ENCODE peak calls at places on chromosome 14, in six cellular contexts. E is K562, V is A549, S is HepG2, P is GM12878, C is upper lobe of left lung. O is an unnamed sample.
A peak's percentile ranks its signal among the peaks of the same experiment; 100 is the strongest.

GRCh38 chr14:64979336-64980074 is 7.2 kb upstream of the FNTB start:
- ATAC-seq in E (no peak), V (peak; percentile 57), S (peak; percentile 60), P (no peak), C (peak; percentile 19), O (no peak)

GRCh38 chr14:51319181-51319597 is 79.1 kb downstream of the TMX1 start:
- ATAC-seq in E (no peak), V (no peak), S (no peak), P (peak; percentile 19), C (no peak), O (no peak)

GRCh38 chr14:90613446-90613845 is 202.8 kb downstream of the TTC7B start:
- ATAC-seq in E (no peak), V (no peak), S (no peak), P (no peak), C (no peak), O (no peak)

GRCh38 chr14:59161571-59162175 is 26.8 kb upstream of the DAAM1 start:
- ATAC-seq in E (peak; percentile 46), V (peak; percentile 71), S (peak; percentile 94), P (peak; percentile 92), C (peak; percentile 61), O (peak; percentile 80)

GRCh38 chr14:59282366-59282765 is 93.9 kb downstream of the DAAM1 start:
- ATAC-seq in E (no peak), V (peak; percentile 31), S (no peak), P (no peak), C (no peak), O (peak; percentile 6)

GRCh38 chr14:105473033-105473676 is 1.5 kb upstream of the CRIP2 start:
- ATAC-seq in E (no peak), V (peak; percentile 17), S (no peak), P (no peak), C (no peak), O (no peak)

GRCh38 chr14:96844857-96845570 is 47.8 kb downstream of the VRK1 start:
- ATAC-seq in E (no peak), V (no peak), S (no peak), P (no peak), C (no peak), O (no peak)

GRCh38 chr14:51410846-51411245 is 170.8 kb downstream of the TMX1 start:
- ATAC-seq in E (no peak), V (no peak), S (no peak), P (no peak), C (no peak), O (no peak)

GRCh38 chr14:24816011-24816928 is 182.3 kb upstream of the GZMB start:
- ATAC-seq in E (no peak), V (no peak), S (peak; percentile 80), P (no peak), C (no peak), O (no peak)

GRCh38 chr14:72962829-72963312 is 36.6 kb downstream of the DCAF4 start:
- ATAC-seq in E (peak; percentile 77), V (peak; percentile 79), S (peak; percentile 19), P (no peak), C (no peak), O (no peak)

GRCh38 chr14:90522585-90523191 is 125.9 kb downstream of the CALM1 start:
- ATAC-seq in E (peak; percentile 18), V (peak; percentile 79), S (no peak), P (no peak), C (peak; percentile 58), O (peak; percentile 79)

GRCh38 chr14:99124482-99125104 is 147.4 kb downstream of the BCL11B start:
- ATAC-seq in E (no peak), V (peak; percentile 61), S (peak; percentile 62), P (no peak), C (no peak), O (no peak)

GRCh38 chr14:54622189-54622958 is 55.4 kb downstream of the SAMD4A start:
- ATAC-seq in E (peak; percentile 40), V (no peak), S (no peak), P (peak; percentile 95), C (no peak), O (no peak)

GRCh38 chr14:63991833-63992232 is 139.0 kb downstream of the SYNE2 start:
- ATAC-seq in E (no peak), V (no peak), S (no peak), P (peak; percentile 51), C (no peak), O (no peak)

GRCh38 chr14:82720931-82721330 is 1187.3 kb upstream of the SEL1L start:
- ATAC-seq in E (no peak), V (no peak), S (no peak), P (no peak), C (no peak), O (no peak)

GRCh38 chr14:99024926-99025325 is 247.1 kb downstream of the BCL11B start:
- ATAC-seq in E (no peak), V (no peak), S (no peak), P (no peak), C (no peak), O (no peak)

GRCh38 chr14:89241265-89241664 is 175.8 kb downstream of the FOXN3 start:
- ATAC-seq in E (no peak), V (no peak), S (no peak), P (no peak), C (no peak), O (no peak)

GRCh38 chr14:44347316-44347715 is 159.8 kb downstream of the FSCB start:
- ATAC-seq in E (no peak), V (no peak), S (no peak), P (no peak), C (no peak), O (no peak)

GRCh38 chr14:100072783-100073346 is 7.6 kb downstream of the EVL start:
- ATAC-seq in E (peak; percentile 52), V (no peak), S (no peak), P (peak; percentile 47), C (no peak), O (no peak)

GRCh38 chr14:105665247-105665950 is 139.0 kb downstream of the TMEM121 start:
- ATAC-seq in E (no peak), V (no peak), S (no peak), P (no peak), C (peak; percentile 64), O (no peak)

GRCh38 chr14:74567646-74568379 is 44.2 kb downstream of the LTBP2 start:
- ATAC-seq in E (no peak), V (no peak), S (no peak), P (no peak), C (no peak), O (no peak)

GRCh38 chr14:89507926-89508460 is 91.0 kb upstream of the FOXN3 start:
- ATAC-seq in E (no peak), V (peak; percentile 67), S (peak; percentile 54), P (no peak), C (no peak), O (no peak)

GRCh38 chr14:42804146-42804545 is 1197.5 kb downstream of the LRFN5 start:
- ATAC-seq in E (no peak), V (no peak), S (no peak), P (no peak), C (no peak), O (no peak)

DNA sequence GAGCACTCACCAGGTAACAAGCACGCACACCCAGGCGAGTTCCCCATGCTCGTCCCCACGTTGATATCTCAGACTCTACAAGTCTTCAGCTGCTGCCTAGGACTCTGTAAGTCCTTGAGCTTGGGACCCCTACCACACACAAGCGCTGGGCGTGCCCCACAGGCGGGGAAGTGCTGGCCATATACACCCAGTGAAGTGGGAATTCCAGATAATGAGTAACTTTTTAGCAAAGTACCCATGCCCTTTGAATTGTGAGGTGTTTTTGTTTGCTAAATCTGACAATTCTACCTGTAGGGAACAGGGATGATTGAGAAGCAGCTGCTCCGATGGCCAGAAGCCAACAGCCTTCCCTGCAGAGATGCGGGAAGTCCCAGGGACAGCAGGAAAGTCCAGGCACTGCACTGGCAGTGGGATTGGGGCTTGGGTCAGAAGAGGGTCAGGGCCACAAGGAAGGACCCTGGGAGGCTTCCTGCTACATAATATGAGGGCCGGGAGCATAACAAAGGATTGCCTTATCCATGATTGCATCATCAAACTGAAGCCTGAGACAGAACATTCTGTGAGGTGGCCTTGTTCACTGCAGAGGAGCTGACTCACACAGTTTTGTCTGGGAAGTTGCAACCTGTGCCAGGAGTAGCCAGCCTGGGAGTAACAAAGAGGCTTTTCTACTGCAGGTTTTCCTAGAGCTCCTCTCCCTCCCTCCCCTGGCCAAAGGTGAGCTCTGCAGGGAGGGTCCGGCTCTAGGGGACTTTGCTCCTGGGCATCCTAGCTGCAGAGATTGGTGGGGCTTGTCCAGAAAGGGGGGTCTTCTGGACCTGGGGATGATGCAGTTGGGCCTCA is 13.2 kb upstream of the SERPINA3 start:
- ATAC-seq in E (no peak), V (peak; percentile 88), S (peak; percentile 77), P (no peak), C (peak; percentile 56), O (peak; percentile 80)
- TF ChIP-seq EP300 in E (no peak), V (peak; percentile 86), S (peak; percentile 99), P (no peak), C (peak; percentile 21), O (no peak)

GRCh38 chr14:34063042-34063441 is 112.2 kb upstream of the EGLN3 start:
- ATAC-seq in E (no peak), V (no peak), S (no peak), P (no peak), C (no peak), O (no peak)

GRCh38 chr14:34065690-34066391 is 115.0 kb upstream of the EGLN3 start:
- ATAC-seq in E (no peak), V (no peak), S (no peak), P (no peak), C (no peak), O (no peak)

GRCh38 chr14:34063470-34064164 is 112.7 kb upstream of the EGLN3 start:
- ATAC-seq in E (no peak), V (peak; percentile 61), S (peak; percentile 57), P (no peak), C (no peak), O (peak; percentile 55)

GRCh38 chr14:34064349-34064748 is 113.5 kb upstream of the EGLN3 start:
- ATAC-seq in E (no peak), V (no peak), S (no peak), P (no peak), C (no peak), O (peak; percentile 31)

DNA sequence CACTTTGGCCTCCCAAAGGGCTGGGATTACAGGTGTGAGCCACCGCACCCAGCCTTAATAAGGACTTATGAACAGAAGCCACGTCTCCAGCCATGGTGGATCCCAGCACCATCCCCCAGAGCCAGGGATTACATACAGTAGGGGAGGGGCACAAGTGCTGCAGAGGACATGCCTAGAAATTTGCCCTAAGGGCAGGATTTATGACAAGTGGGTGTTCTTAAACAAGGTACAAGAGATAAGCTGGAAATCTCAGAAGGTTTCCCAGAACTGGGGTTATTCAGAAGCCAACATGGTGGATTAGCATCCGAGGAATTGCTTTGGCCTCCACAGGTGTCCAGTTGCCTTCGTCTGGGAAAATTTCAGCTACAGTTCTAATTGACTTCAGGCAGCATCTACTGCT is 114.3 kb upstream of the EGLN3 start:
- ATAC-seq in E (no peak), V (no peak), S (no peak), P (no peak), C (no peak), O (no peak)
- H3K27ac ChIP-seq in E (no peak overlapping the region), V (no peak overlapping the region), S (no peak overlapping the region), P (no peak overlapping the region), C (no peak overlapping the region), O (no peak overlapping the region)

DNA sequence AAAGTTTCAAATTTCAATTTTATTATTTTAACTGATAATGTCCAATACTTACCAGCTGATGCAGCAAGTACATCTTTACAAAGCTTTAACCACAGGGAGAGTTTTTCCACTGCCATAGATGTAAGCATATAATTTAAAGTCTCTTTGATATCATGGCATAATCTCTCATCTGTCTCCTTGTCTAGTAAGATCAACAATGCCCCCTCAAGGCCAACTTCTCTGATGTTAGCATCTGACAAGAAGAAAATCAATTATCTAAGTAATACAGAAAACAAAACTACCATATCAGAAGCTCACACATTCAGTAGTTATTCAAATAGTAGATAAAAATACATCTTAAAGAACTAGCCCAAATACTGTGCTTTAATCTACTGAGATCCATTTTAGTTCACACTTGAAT is 94.2 kb downstream of the HEATR5A start:
- ATAC-seq in E (no peak), V (peak; percentile 38), S (no peak), P (peak; percentile 35), C (no peak), O (no peak)
- TF ChIP-seq CTCF in E (no peak), V (peak; percentile 29), S (peak; percentile 59), P (peak; percentile 42), C (no peak), O (no peak)

GRCh38 chr14:102089621-102090343 is 2.9 kb upstream of the HSP90AA1 start:
- ATAC-seq in E (no peak), V (no peak), S (no peak), P (no peak), C (no peak), O (no peak)
- TF ChIP-seq EP300 in E (no peak), V (no peak), S (no peak), P (no peak), C (no peak), O (no peak)